ENCODE peak calls at places on chromosome 9, in five cellular contexts. One of them, this sample, is unnamed.

GRCh38 chr9:95528908-95529502 is 12.2 kb upstream of the PTCH1 start:
- DNase-seq in SK-N-SH: no peak
- DNase-seq in HepG2: no peak
- DNase-seq in GM12878: no peak
- DNase-seq in K562: no peak
- DNase-seq in this sample: no peak

GRCh38 chr9:95726756-95727155 is 148.7 kb upstream of the ERCC6L2 start:
- DNase-seq in SK-N-SH: peak; percentile 63
- DNase-seq in HepG2: peak; percentile 48
- DNase-seq in GM12878: no peak
- DNase-seq in K562: peak; percentile 15
- DNase-seq in this sample: peak; percentile 42

GRCh38 chr9:104863180-104863883 is 64.6 kb downstream of the ABCA1 start:
- DNase-seq in SK-N-SH: peak; percentile 82
- DNase-seq in HepG2: peak; percentile 59
- DNase-seq in GM12878: peak; percentile 7
- DNase-seq in K562: peak; percentile 42
- DNase-seq in this sample: peak; percentile 68

GRCh38 chr9:21465859-21466518 is 16.1 kb downstream of the IFNE start:
- DNase-seq in SK-N-SH: peak; percentile 32
- DNase-seq in HepG2: peak; percentile 55
- DNase-seq in GM12878: no peak
- DNase-seq in K562: no peak
- DNase-seq in this sample: peak; percentile 70

GRCh38 chr9:135702002-135702721 is at the start of gene KCNT1:
- DNase-seq in SK-N-SH: peak; percentile 99
- DNase-seq in HepG2: no peak
- DNase-seq in GM12878: no peak
- DNase-seq in K562: peak; percentile 96
- DNase-seq in this sample: peak; percentile 94

GRCh38 chr9:94259077-94259847 is at the start of gene ZNF169:
- DNase-seq in SK-N-SH: peak; percentile 94
- DNase-seq in HepG2: peak; percentile 81
- DNase-seq in GM12878: peak; percentile 53
- DNase-seq in K562: peak; percentile 88
- DNase-seq in this sample: peak; percentile 96

GRCh38 chr9:93774331-93775102 is 180.6 kb downstream of the BARX1 start:
- DNase-seq in SK-N-SH: no peak
- DNase-seq in HepG2: no peak
- DNase-seq in GM12878: no peak
- DNase-seq in K562: no peak
- DNase-seq in this sample: no peak

GRCh38 chr9:135980926-135981630 is 19.9 kb upstream of the UBAC1 start:
- DNase-seq in SK-N-SH: no peak
- DNase-seq in HepG2: no peak
- DNase-seq in GM12878: no peak
- DNase-seq in K562: no peak
- DNase-seq in this sample: no peak

GRCh38 chr9:89310486-89311345 is at the start of gene CKS2:
- DNase-seq in SK-N-SH: peak; percentile 98
- DNase-seq in HepG2: peak; percentile 99
- DNase-seq in GM12878: peak; percentile 100
- DNase-seq in K562: peak; percentile 95
- DNase-seq in this sample: peak; percentile 94

GRCh38 chr9:93129691-93130500 is 4.2 kb downstream of the NINJ1 start:
- DNase-seq in SK-N-SH: no peak
- DNase-seq in HepG2: no peak
- DNase-seq in GM12878: no peak
- DNase-seq in K562: no peak
- DNase-seq in this sample: no peak

GRCh38 chr9:38058452-38059232 is 10.4 kb downstream of the SHB start:
- DNase-seq in SK-N-SH: no peak
- DNase-seq in HepG2: no peak
- DNase-seq in GM12878: no peak
- DNase-seq in K562: no peak
- DNase-seq in this sample: no peak

GRCh38 chr9:119951090-119951489 is 581.9 kb upstream of the BRINP1 start:
- DNase-seq in SK-N-SH: no peak
- DNase-seq in HepG2: no peak
- DNase-seq in GM12878: no peak
- DNase-seq in K562: no peak
- DNase-seq in this sample: no peak

GRCh38 chr9:107439991-107440456 is 49.5 kb downstream of the KLF4 start:
- DNase-seq in SK-N-SH: no peak
- DNase-seq in HepG2: no peak
- DNase-seq in GM12878: no peak
- DNase-seq in K562: no peak
- DNase-seq in this sample: no peak

GRCh38 chr9:93155716-93156474 is 21.8 kb upstream of the NINJ1 start:
- DNase-seq in SK-N-SH: no peak
- DNase-seq in HepG2: no peak
- DNase-seq in GM12878: no peak
- DNase-seq in K562: no peak
- DNase-seq in this sample: no peak

DNA sequence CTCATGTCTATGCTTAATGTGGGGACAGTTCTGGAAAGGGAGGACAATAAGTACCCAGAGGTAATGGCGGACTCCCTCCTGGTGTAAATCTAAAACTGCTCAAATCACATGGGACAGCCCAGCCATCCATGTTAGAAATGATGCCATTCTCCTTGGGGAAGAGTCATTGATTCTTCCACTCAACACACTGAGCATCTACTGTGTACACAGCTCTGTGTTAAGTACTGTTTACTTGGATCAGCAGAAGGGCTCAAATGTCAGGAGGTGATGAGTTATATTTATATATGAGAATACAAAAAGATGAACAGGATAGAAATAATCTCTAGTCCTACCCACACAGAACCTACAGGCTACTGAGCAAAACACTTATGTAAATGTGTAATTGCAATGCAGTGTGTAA is 31.8 kb upstream of the NANS start:
- DNase-seq in SK-N-SH: no peak
- DNase-seq in HepG2: no peak
- DNase-seq in GM12878: no peak
- DNase-seq in K562: no peak
- DNase-seq in this sample: no peak
- TF ChIP-seq REST in SK-N-SH: no peak
- TF ChIP-seq REST in HepG2: no peak
- TF ChIP-seq REST in GM12878: no peak
- TF ChIP-seq REST in K562: no peak
- TF ChIP-seq REST in this sample: no peak

GRCh38 chr9:114282926-114283325 is 40.0 kb upstream of the ORM1 start:
- DNase-seq in SK-N-SH: peak; percentile 76
- DNase-seq in HepG2: no peak
- DNase-seq in GM12878: no peak
- DNase-seq in K562: no peak
- DNase-seq in this sample: no peak
- TF ChIP-seq SMC3 in SK-N-SH: no peak
- TF ChIP-seq SMC3 in HepG2: no peak
- TF ChIP-seq SMC3 in GM12878: no peak
- TF ChIP-seq SMC3 in K562: no peak
- TF ChIP-seq SMC3 in this sample: no peak

GRCh38 chr9:3224931-3225330 is 300.9 kb downstream of the RFX3 start:
- DNase-seq in SK-N-SH: no peak
- DNase-seq in HepG2: no peak
- DNase-seq in GM12878: no peak
- DNase-seq in K562: no peak
- DNase-seq in this sample: no peak
- TF ChIP-seq REST in SK-N-SH: no peak
- TF ChIP-seq REST in HepG2: no peak
- TF ChIP-seq REST in GM12878: no peak
- TF ChIP-seq REST in K562: no peak
- TF ChIP-seq REST in this sample: no peak

GRCh38 chr9:12065050-12065449 is 628.1 kb upstream of the TYRP1 start:
- DNase-seq in SK-N-SH: no peak
- DNase-seq in HepG2: no peak
- DNase-seq in GM12878: no peak
- DNase-seq in K562: no peak
- DNase-seq in this sample: no peak

GRCh38 chr9:12056874-12057273 is 636.3 kb upstream of the TYRP1 start:
- DNase-seq in SK-N-SH: no peak
- DNase-seq in HepG2: no peak
- DNase-seq in GM12878: no peak
- DNase-seq in K562: no peak
- DNase-seq in this sample: no peak

GRCh38 chr9:12060811-12061210 is 632.4 kb upstream of the TYRP1 start:
- DNase-seq in SK-N-SH: no peak
- DNase-seq in HepG2: no peak
- DNase-seq in GM12878: no peak
- DNase-seq in K562: no peak
- DNase-seq in this sample: no peak
- TF ChIP-seq SMC3 in SK-N-SH: no peak
- TF ChIP-seq SMC3 in HepG2: no peak
- TF ChIP-seq SMC3 in GM12878: no peak
- TF ChIP-seq SMC3 in K562: no peak
- TF ChIP-seq SMC3 in this sample: no peak

DNA sequence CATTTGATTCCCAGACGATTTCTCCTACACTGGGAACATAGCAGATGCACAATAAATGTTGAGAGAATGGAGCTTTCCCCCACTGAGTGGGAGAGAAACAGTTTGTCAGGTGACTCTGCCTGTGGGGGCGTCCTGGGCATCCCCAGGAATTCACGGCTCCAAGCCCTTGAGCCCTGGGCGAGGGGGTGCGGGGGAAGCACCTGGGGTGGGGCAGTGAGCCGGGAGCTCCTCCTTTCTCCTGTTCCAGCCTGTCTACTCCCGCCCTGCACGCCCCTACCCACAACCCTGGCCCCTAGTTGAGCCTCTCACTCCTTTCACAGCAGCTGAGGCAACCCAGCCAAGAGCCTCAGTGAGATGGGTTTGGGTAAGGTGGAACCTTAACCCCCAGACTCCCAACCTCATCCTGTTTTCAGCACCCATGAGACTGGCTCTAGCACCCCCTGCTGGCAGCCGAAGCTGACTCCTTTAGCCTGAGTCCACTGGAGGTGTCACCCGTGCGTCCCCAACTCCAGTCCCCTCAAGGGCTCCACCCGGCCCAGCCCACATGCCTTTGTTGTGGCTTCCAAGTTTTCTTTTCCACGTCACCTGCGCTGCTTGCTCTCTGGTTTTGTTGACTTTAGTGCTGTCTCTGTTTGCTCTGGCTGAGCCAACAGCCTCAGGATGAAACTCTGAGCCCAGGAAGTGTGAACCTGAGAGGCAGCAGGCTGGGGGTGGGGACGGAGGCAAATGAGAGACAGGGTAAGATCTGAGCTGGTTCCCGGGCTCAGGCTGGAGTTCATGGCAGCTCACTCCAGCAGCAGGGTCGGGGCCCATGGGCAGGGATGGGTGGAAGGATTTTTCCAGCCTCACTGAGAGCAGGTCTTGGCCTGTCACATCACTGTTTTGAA is 13.0 kb upstream of the AQP7 start:
- DNase-seq in SK-N-SH: peak; percentile 76
- DNase-seq in HepG2: peak; percentile 99
- DNase-seq in GM12878: peak; percentile 3
- DNase-seq in K562: peak; percentile 76
- DNase-seq in this sample: peak; percentile 89
- TF ChIP-seq REST in SK-N-SH: no peak
- TF ChIP-seq REST in HepG2: no peak
- TF ChIP-seq REST in GM12878: no peak
- TF ChIP-seq REST in K562: no peak
- TF ChIP-seq REST in this sample: no peak

DNA sequence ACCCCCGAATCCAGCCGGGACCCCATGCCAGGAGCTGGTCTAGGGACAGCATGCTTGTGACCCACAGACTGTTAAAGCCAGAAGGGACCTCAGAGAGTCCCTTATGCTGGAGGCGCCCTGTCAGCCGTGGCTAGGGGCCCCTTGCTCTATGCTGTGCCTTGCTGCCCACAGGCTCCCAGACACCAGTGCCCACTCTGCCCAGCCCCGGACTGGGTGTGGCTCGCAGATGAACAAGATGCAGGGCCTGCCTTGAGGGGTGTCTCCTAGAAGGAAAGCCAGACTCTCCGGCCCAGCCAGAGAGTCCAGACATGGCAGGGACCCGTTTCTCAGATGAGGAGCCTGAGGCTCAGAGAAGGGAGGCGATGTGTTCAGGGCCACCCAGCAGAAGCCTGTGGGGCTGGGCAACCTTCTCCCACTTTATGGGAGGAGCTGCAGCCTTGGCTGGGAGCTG is 85.7 kb downstream of the LMX1B start:
- DNase-seq in SK-N-SH: peak; percentile 20
- DNase-seq in HepG2: no peak
- DNase-seq in GM12878: no peak
- DNase-seq in K562: no peak
- DNase-seq in this sample: no peak
- TF ChIP-seq SMC3 in SK-N-SH: no peak
- TF ChIP-seq SMC3 in HepG2: no peak
- TF ChIP-seq SMC3 in GM12878: no peak
- TF ChIP-seq SMC3 in K562: no peak
- TF ChIP-seq SMC3 in this sample: no peak

DNA sequence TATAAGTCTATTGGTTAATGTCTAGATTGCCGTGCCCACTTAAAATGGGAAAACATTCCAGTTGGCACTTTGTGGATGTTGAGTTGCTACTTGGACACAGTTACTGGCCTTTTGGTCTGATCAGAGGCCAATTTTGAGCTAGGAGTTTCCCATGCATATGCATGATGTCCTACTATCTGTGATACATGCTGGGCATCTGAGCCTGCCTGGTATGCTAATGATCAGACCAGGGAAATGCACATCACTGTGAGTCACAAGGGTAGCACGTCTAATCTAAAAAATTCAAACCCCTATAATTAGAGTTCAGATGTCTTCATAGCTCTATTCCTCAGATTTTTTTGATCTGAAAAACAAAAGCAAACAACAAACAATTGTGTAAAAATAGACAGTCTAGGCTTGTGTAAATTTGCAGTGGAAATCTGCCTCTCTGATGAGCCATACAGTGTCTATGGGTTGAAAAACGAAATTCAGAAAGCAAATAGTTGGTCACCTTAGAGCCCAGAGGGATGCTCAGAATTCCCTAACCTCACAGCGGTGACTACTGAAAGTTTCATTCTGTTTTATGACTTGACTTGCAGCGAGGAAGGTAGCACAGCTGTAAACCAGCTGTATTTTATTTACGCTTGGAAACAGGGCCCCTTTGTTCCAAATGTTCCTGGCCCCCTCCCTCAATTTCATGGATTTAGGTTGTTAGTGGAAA is 37.3 kb downstream of the PALM2AKAP2 start:
- DNase-seq in SK-N-SH: no peak
- DNase-seq in HepG2: no peak
- DNase-seq in GM12878: no peak
- DNase-seq in K562: no peak
- DNase-seq in this sample: no peak
- TF ChIP-seq REST in SK-N-SH: no peak
- TF ChIP-seq REST in HepG2: no peak
- TF ChIP-seq REST in GM12878: no peak
- TF ChIP-seq REST in K562: no peak
- TF ChIP-seq REST in this sample: no peak

DNA sequence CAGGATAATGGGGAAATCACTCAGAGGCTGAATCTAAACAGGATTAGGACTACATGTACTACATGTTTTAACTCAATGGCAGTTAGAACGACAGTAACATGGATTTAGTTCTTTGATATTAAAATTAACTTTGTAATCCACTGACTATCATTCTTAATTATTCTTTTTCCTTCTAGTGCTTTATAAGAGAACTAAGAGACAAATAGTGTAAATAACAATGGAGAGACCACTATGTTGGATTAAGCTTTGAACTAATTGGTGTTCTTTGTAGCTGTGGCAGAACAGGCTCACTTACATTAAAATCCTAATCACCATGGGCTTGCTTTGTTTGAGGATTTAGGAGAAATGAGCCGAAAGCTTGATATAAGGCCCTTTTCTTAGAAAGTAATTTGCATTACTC is 18.8 kb downstream of the NMRK1 start:
- DNase-seq in SK-N-SH: no peak
- DNase-seq in HepG2: no peak
- DNase-seq in GM12878: no peak
- DNase-seq in K562: no peak
- DNase-seq in this sample: no peak
- TF ChIP-seq SMC3 in SK-N-SH: no peak
- TF ChIP-seq SMC3 in HepG2: no peak
- TF ChIP-seq SMC3 in GM12878: no peak
- TF ChIP-seq SMC3 in K562: no peak
- TF ChIP-seq SMC3 in this sample: no peak